ENCODE peak calls at places on chromosomes 16 and 17, in four cellular contexts. W is effector memory CD4-positive, alpha-beta T cell; T is A549; R is OCI-LY7. B is an unnamed sample.
A peak's percentile ranks its signal among the peaks of the same experiment; 100 is the strongest.

GRCh38 chr16:84348386-84348785 is 20.0 kb upstream of the ATP2C2 start:
- DNase-seq in W (no peak), R (no peak), T (no peak), B (no peak)

GRCh38 chr16:22625948-22626347 is 115.3 kb downstream of the NPIPB5 start:
- DNase-seq in T (no peak), W (no peak), R (no peak), B (no peak)

GRCh38 chr17:538096-538973 is 176.3 kb downstream of the VPS53 start:
- DNase-seq in W (no peak), T (no peak), R (no peak), B (no peak)

GRCh38 chr16:68013440-68013839 is 2.3 kb downstream of the DPEP2NB start:
- DNase-seq in T (no peak), R (peak; percentile 58), W (no peak), B (no peak)

GRCh38 chr16:75578725-75579124 is 12.5 kb downstream of the GABARAPL2 start:
- DNase-seq in R (no peak), W (no peak), T (no peak), B (no peak)

GRCh38 chr17:61139219-61139618 is 260.4 kb upstream of the TBX2 start:
- DNase-seq in T (no peak), R (peak; percentile 59), W (peak; percentile 9), B (peak; percentile 68)

GRCh38 chr16:57372372-57373116 is at the start of gene CX3CL1:
- DNase-seq in R (no peak), T (no peak), W (no peak), B (no peak)

GRCh38 chr17:27049104-27049784 is 244.7 kb upstream of the WSB1 start:
- DNase-seq in R (no peak), W (no peak), T (no peak), B (no peak)

GRCh38 chr17:77864234-77865108 is 94.0 kb upstream of the TNRC6C start:
- DNase-seq in R (peak; percentile 48), W (no peak), T (no peak), B (no peak)

GRCh38 chr17:42459983-42460300 is 1.3 kb downstream of the ATP6V0A1 start:
- DNase-seq in T (no peak), R (peak; percentile 42), W (no peak), B (no peak)

GRCh38 chr17:50893183-50893993 is 27.2 kb upstream of the TOB1 start:
- DNase-seq in R (no peak), T (peak; percentile 55), W (no peak), B (no peak)

GRCh38 chr17:17921192-17922082 is 50.8 kb downstream of the TOM1L2 start:
- DNase-seq in W (no peak), T (peak; percentile 89), R (no peak), B (no peak)

GRCh38 chr16:85338989-85339388 is 226.7 kb upstream of the CIBAR2 start:
- DNase-seq in R (no peak), T (no peak), W (no peak), B (no peak)

GRCh38 chr17:51118330-51119195 is 2.1 kb downstream of the SPAG9 start:
- DNase-seq in R (peak; percentile 41), T (no peak), W (no peak), B (no peak)

GRCh38 chr16:56332464-56333079 is 92.8 kb downstream of the AMFR start:
- DNase-seq in T (peak; percentile 79), R (no peak), W (no peak), B (no peak)

GRCh38 chr17:5580367-5580766 is 3.9 kb downstream of the NLRP1 start:
- DNase-seq in R (no peak), W (no peak), T (no peak), B (no peak)

GRCh38 chr16:87936375-87937230 is at the start of gene CA5A:
- DNase-seq in W (no peak), T (no peak), R (no peak), B (no peak)

GRCh38 chr16:85393674-85394510 is 219.2 kb upstream of the GSE1 start:
- DNase-seq in T (peak; percentile 84), R (peak; percentile 73), W (peak; percentile 29), B (peak; percentile 26)

GRCh38 chr16:89455178-89455577 is 35.2 kb downstream of the ANKRD11 start:
- DNase-seq in T (no peak), R (no peak), W (no peak), B (no peak)

GRCh38 chr17:71085238-71086033 is 916.1 kb downstream of the KCNJ2 start:
- DNase-seq in W (no peak), R (peak; percentile 58), T (peak; percentile 22), B (no peak)

GRCh38 chr17:68460715-68461114 is 3.4 kb upstream of the WIPI1 start:
- DNase-seq in W (no peak), R (peak; percentile 51), T (no peak), B (peak; percentile 74)

GRCh38 chr16:73173396-73173795 is 125.5 kb upstream of the ZFHX3 start:
- DNase-seq in W (no peak), R (no peak), T (no peak), B (no peak)
- H3K4me3 ChIP-seq in W (no peak overlapping the region), R (no peak overlapping the region), T (no peak overlapping the region), B (no peak overlapping the region)

GRCh38 chr17:7295230-7296180 is 1.1 kb upstream of the YBX2 start:
- DNase-seq in T (no peak), W (no peak), R (peak; percentile 49), B (no peak)
- H3K4me1 ChIP-seq in T (peaks cover 22% of the 10 kb centered on the region), W (peaks cover 23% of the 10 kb centered on the region), R (peaks cover 35% of the 10 kb centered on the region), B (peaks cover 12% of the 10 kb centered on the region)

DNA sequence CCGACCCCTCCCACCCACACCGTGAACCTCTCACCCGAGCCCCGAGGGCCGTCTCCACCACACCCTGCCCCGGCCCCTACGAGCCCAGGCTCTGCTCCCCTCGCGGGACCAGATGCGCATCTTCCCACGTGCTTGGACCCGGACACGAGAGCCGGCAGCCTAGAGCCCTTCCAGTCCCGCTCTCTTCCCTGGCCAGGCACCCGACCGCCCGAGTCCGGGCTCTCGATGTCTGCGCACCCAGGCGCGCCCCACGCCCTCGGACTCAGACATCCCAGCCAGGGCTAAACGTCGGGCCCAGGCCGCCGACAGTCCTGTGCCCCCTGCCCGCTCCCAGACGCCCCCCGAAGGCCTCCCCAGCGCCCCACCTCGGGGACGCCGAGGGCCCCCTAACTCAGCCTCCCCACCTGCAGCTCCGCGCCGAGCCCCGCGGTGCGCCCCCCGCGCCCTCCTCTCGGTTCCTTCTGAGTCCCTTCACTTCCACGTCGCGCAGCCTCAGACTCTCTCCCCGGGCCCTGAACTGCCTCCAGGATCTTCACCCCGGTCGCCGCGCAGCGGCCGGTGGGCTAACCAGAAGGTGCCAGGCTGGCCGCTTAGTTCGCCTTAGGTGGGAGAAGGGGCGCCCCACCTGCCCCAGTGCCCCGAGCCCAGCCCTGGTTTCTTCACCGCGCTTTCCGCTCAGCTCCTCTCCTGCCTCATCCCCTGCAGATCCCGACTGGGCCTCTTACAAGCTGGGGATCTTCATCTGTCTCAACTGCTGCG is 669 bp downstream of the ADAP2 start:
- DNase-seq in R (no peak), T (no peak), W (no peak), B (no peak)
- H3K4me3 ChIP-seq in R (no peak overlapping the region), T (peak overlapping the region; percentile 62), W (peak overlapping the region; percentile 42), B (no peak overlapping the region)

GRCh38 chr17:11559601-11560000 is 38.7 kb upstream of the DNAH9 start:
- DNase-seq in W (no peak), T (no peak), R (no peak), B (no peak)
- H3K4me1 ChIP-seq in W (no peaks in the 10 kb centered on the region), T (no peaks in the 10 kb centered on the region), R (no peaks in the 10 kb centered on the region), B (no peaks in the 10 kb centered on the region)

B was measured in naive thymus-derived CD4-positive, alpha-beta T cell.